ENCODE peak calls at places on chromosome X, in six cellular contexts. J, T, K, N, E and U are unnamed samples.

GRCh38 chrX:131746491-131746968 is 202.7 kb downstream of the OR13H1 start:
- DNase-seq in N (no peak), T (peak; percentile 93), K (peak; percentile 50), J (peak; percentile 88), E (peak; percentile 76), U (no peak)

GRCh38 chrX:132501606-132502005 is 12.8 kb upstream of the MBNL3 start:
- DNase-seq in K (no peak), T (no peak), E (no peak), J (no peak), N (no peak), U (no peak)

GRCh38 chrX:1661048-1661921 is 46.4 kb downstream of the ASMT start:
- DNase-seq in K (peak; percentile 36), J (no peak), T (peak; percentile 37), E (peak; percentile 20), N (no peak), U (peak; percentile 35)

GRCh38 chrX:20300822-20301221 is 34.1 kb upstream of the RPS6KA3 start:
- DNase-seq in T (no peak), J (no peak), K (no peak), N (no peak), E (no peak), U (no peak)

GRCh38 chrX:12206413-12206812 is 68.1 kb downstream of the FRMPD4 start:
- DNase-seq in N (no peak), E (no peak), J (no peak), T (no peak), K (no peak), U (no peak)

GRCh38 chrX:143121471-143121870 is 95.7 kb downstream of the SPANXN4 start:
- DNase-seq in N (no peak), K (no peak), J (no peak), T (no peak), E (no peak), U (no peak)

GRCh38 chrX:122943918-122944317 is 240.2 kb upstream of the GRIA3 start:
- DNase-seq in K (no peak), T (no peak), N (no peak), J (peak; percentile 88), E (no peak), U (no peak)

GRCh38 chrX:149720021-149720689 is 8.3 kb downstream of the MAGEA11 start:
- DNase-seq in J (no peak), E (no peak), N (no peak), K (no peak), T (no peak), U (no peak)

GRCh38 chrX:71177327-71177726 is 32.7 kb downstream of the NLGN3 start:
- DNase-seq in T (no peak), E (no peak), N (no peak), K (no peak), J (no peak), U (no peak)

GRCh38 chrX:30275498-30275897 is 28.6 kb downstream of the MAGEB1 start:
- DNase-seq in J (peak; percentile 13), N (no peak), K (no peak), E (no peak), T (no peak), U (no peak)

GRCh38 chrX:65522739-65523372 is 11.7 kb downstream of the LAS1L start:
- DNase-seq in K (no peak), T (no peak), N (no peak), J (peak; percentile 10), E (no peak), U (no peak)

GRCh38 chrX:7372843-7373525 is 225.0 kb upstream of the PUDP start:
- DNase-seq in N (no peak), T (no peak), E (no peak), J (peak; percentile 55), K (no peak), U (no peak)

GRCh38 chrX:132710756-132711155 is 221.9 kb upstream of the MBNL3 start:
- DNase-seq in K (no peak), T (no peak), J (no peak), E (no peak), N (no peak), U (no peak)

GRCh38 chrX:120671963-120672362 is 42.1 kb upstream of the C1GALT1C1 start:
- DNase-seq in J (no peak), N (no peak), T (no peak), E (no peak), K (no peak), U (no peak)

GRCh38 chrX:94831364-94831763 is 1157.4 kb downstream of the FAM133A start:
- DNase-seq in J (peak; percentile 5), N (no peak), E (no peak), T (peak; percentile 5), K (no peak), U (no peak)

GRCh38 chrX:68980906-68981616 is 152.2 kb downstream of the EFNB1 start:
- DNase-seq in T (no peak), J (no peak), N (no peak), E (no peak), K (no peak), U (no peak)

GRCh38 chrX:63919081-63919480 is 134.1 kb upstream of the ARHGEF9 start:
- DNase-seq in T (no peak), J (no peak), E (no peak), K (no peak), N (no peak), U (no peak)

GRCh38 chrX:38473715-38474114 is 87.6 kb upstream of the TSPAN7 start:
- DNase-seq in E (no peak), N (no peak), K (no peak), T (no peak), J (no peak), U (no peak)

GRCh38 chrX:111040377-111041017 is 55.5 kb upstream of the PAK3 start:
- DNase-seq in T (no peak), J (peak; percentile 69), N (no peak), E (no peak), K (no peak), U (no peak)

GRCh38 chrX:131942045-131942444 is 81.1 kb upstream of the STK26 start:
- DNase-seq in K (no peak), J (no peak), N (no peak), T (no peak), E (no peak), U (no peak)